ENCODE peak calls at places on chromosome 6, in nine cellular contexts. X is keratinocyte, L is HFFc6, C is BJ, G is thoracic aorta, Q is GM20000, F is B cell, U is pancreas, N is IMR-90. D is an unnamed sample.

GRCh38 chr6:40856271-40856670 is 182.8 kb downstream of the UNC5CL start:
- DNase-seq in L (no peak), Q (no peak), N (no peak), F (no peak), C (no peak), U (no peak), X (no peak), G (no peak), D (no peak)

GRCh38 chr6:1678966-1679690 is 69.4 kb downstream of the FOXC1 start:
- DNase-seq in C (no peak), U (no peak), F (no peak), N (no peak), G (no peak), Q (no peak), L (no peak), X (no peak), D (no peak)

GRCh38 chr6:111850288-111850937 is 22.8 kb downstream of the FYN start:
- DNase-seq in Q (peak; percentile 52), U (no peak), F (peak; percentile 36), C (no peak), N (no peak), G (no peak), L (no peak), X (no peak), D (no peak)

GRCh38 chr6:134342211-134342610 is 24.3 kb upstream of the SGK1 start:
- DNase-seq in C (no peak), G (no peak), F (no peak), U (no peak), L (no peak), X (no peak), Q (no peak), N (no peak), D (no peak)

GRCh38 chr6:157089851-157090250 is 233.5 kb downstream of the TMEM242 start:
- DNase-seq in X (no peak), L (peak; percentile 48), N (no peak), F (no peak), C (no peak), U (no peak), Q (no peak), G (no peak), D (no peak)

GRCh38 chr6:20661721-20662120 is 127.5 kb downstream of the CDKAL1 start:
- DNase-seq in N (peak; percentile 50), Q (no peak), U (no peak), X (peak; percentile 35), G (no peak), L (no peak), F (no peak), C (no peak), D (no peak)

GRCh38 chr6:26043389-26044139 is 43.7 kb upstream of the HFE start:
- DNase-seq in G (no peak), L (peak; percentile 99), X (no peak), C (peak; percentile 93), N (peak; percentile 99), F (peak; percentile 83), Q (peak; percentile 79), U (peak; percentile 77), D (peak; percentile 76)

GRCh38 chr6:166204852-166205650 is 37.4 kb upstream of the TBXT start:
- DNase-seq in X (no peak), F (no peak), U (no peak), G (no peak), L (no peak), Q (no peak), C (no peak), N (no peak), D (no peak)

GRCh38 chr6:322940-323729 is 30.8 kb downstream of the DUSP22 start:
- DNase-seq in F (no peak), L (no peak), U (no peak), Q (no peak), X (no peak), N (no peak), G (no peak), C (no peak), D (no peak)

GRCh38 chr6:95794749-95795148 is 217.4 kb downstream of the MANEA start:
- DNase-seq in L (no peak), N (no peak), F (no peak), G (no peak), U (no peak), Q (no peak), C (no peak), X (no peak), D (no peak)

GRCh38 chr6:109455502-109456282 is at the start of gene MICAL1:
- DNase-seq in C (no peak), U (peak; percentile 69), F (peak; percentile 92), N (peak; percentile 24), X (no peak), G (no peak), L (peak; percentile 65), Q (peak; percentile 89), D (peak; percentile 79)

GRCh38 chr6:1726341-1726763 is 116.6 kb downstream of the FOXC1 start:
- DNase-seq in C (no peak), Q (no peak), F (no peak), U (no peak), G (no peak), N (no peak), L (no peak), X (no peak), D (no peak)

GRCh38 chr6:81762132-81762531 is 9.7 kb upstream of the TENT5A start:
- DNase-seq in U (no peak), L (peak; percentile 20), N (peak; percentile 37), F (no peak), G (no peak), X (no peak), Q (no peak), C (no peak), D (no peak)

GRCh38 chr6:75770844-75771243 is 21.8 kb downstream of the MYO6 start:
- DNase-seq in X (no peak), L (no peak), G (no peak), U (no peak), Q (no peak), C (no peak), F (no peak), N (no peak), D (no peak)

GRCh38 chr6:75778757-75779156 is 29.7 kb downstream of the MYO6 start:
- DNase-seq in Q (no peak), L (no peak), C (no peak), U (no peak), X (no peak), F (no peak), G (no peak), N (no peak), D (no peak)

GRCh38 chr6:75775219-75775618 is 26.2 kb downstream of the MYO6 start:
- DNase-seq in Q (no peak), F (no peak), N (peak; percentile 19), C (no peak), U (no peak), X (no peak), G (no peak), L (no peak), D (no peak)

GRCh38 chr6:75776461-75776860 is 27.4 kb downstream of the MYO6 start:
- DNase-seq in U (no peak), G (no peak), Q (no peak), N (no peak), C (no peak), X (no peak), L (no peak), F (no peak), D (no peak)
- TF ChIP-seq CTCF in U (no peak), G (no peak), Q (no peak), N (no peak), C (no peak), X (no peak), L (no peak), F (no peak), D (no peak)

GRCh38 chr6:44856495-44856878 is 469.0 kb downstream of the CDC5L start:
- DNase-seq in C (no peak), L (no peak), Q (no peak), U (no peak), G (no peak), N (no peak), X (no peak), F (no peak), D (no peak)

GRCh38 chr6:44854712-44855111 is 467.2 kb downstream of the CDC5L start:
- DNase-seq in L (no peak), X (no peak), G (no peak), U (no peak), F (no peak), C (no peak), N (no peak), Q (no peak), D (no peak)

GRCh38 chr6:44855562-44856494 is 468.3 kb downstream of the CDC5L start:
- DNase-seq in Q (no peak), L (peak; percentile 55), X (no peak), F (no peak), C (peak; percentile 50), N (peak; percentile 56), G (no peak), U (no peak), D (no peak)

GRCh38 chr6:44859901-44860410 is 468.2 kb upstream of the RUNX2 start:
- DNase-seq in X (no peak), G (no peak), C (no peak), F (no peak), L (no peak), Q (no peak), U (no peak), N (peak; percentile 9), D (no peak)

DNA sequence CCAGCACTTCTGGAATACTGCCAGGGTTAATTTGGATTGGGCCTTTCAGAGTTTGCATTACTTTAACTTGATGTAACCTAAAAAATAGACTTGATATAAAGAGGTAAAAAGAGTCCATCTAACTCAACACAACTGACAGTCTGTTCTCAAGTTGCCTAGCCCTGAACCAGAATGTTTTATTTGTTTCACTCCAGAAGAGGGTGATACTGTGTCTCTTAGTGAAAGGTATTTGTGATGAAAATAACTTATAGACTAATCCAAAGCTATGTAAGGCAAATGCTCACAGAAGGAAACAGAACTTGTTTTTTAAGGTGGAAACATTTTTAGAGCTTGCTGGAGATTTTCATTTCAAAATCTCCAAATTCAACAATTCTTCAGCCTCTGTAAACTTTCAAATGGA is 469.1 kb upstream of the RUNX2 start:
- DNase-seq in F (no peak), L (no peak), C (no peak), U (no peak), N (no peak), G (no peak), Q (no peak), X (no peak), D (no peak)
- TF ChIP-seq CTCF in F (no peak), L (no peak), C (no peak), U (no peak), N (no peak), G (no peak), Q (no peak), X (no peak), D (no peak)

DNA sequence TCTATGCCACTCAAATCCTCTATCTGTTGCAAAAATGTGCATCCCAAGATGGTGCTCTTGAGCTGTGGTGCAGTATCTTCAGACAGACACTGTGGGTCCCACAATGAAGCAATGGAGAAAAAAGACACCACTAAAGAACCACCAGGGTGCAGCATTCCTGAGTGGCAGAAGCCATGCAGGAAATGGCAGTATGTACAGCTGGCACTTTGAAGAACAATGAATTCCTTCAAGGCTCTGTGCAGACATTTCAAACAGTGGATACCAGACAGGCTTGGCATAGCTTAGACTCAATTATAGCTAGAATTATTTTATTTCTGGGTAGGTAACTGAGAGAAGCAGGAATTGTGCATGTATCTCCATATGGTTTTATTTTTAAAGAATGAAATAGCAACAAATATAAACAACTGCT is 24.0 kb upstream of the HDAC2 start:
- DNase-seq in X (peak; percentile 62), G (no peak), N (peak; percentile 93), L (peak; percentile 93), Q (peak; percentile 14), U (peak; percentile 22), F (no peak), C (peak; percentile 54), D (peak; percentile 18)
- TF ChIP-seq CTCF in X (peak; percentile 90), G (peak; percentile 33), N (peak; percentile 99), L (peak; percentile 92), Q (peak; percentile 22), U (no peak), F (no peak), C (peak; percentile 87), D (peak; percentile 34)

GRCh38 chr6:162856885-162857284 is 129.1 kb downstream of the PACRG start:
- DNase-seq in N (peak; percentile 60), G (no peak), Q (no peak), C (peak; percentile 27), X (peak; percentile 33), U (peak; percentile 50), F (no peak), L (peak; percentile 75), D (no peak)
- TF ChIP-seq CTCF in N (peak; percentile 46), G (no peak), Q (no peak), C (peak; percentile 70), X (peak; percentile 67), U (peak; percentile 30), F (no peak), L (peak; percentile 82), D (no peak)